ENCODE peak calls at places on chromosome 10, in ten cellular contexts. Q, C, V, A, X, G, D, B, N and Y are unnamed samples.

GRCh38 chr10:85602713-85603112 is 763.9 kb downstream of the GRID1 start:
- DNase-seq in Q (no peak), C (no peak), V (no peak), A (no peak), X (no peak), G (no peak), D (no peak), B (no peak), N (no peak), Y (no peak)

GRCh38 chr10:34010891-34011290 is 676.4 kb upstream of the NRP1 start:
- DNase-seq in Q (peak; percentile 3), C (no peak), V (no peak), A (no peak), X (no peak), G (no peak), D (peak; percentile 13), B (no peak), N (no peak), Y (no peak)

GRCh38 chr10:59175538-59176240 is 754 bp upstream of the PHYHIPL start:
- DNase-seq in Q (no peak), C (no peak), V (no peak), A (no peak), X (no peak), G (no peak), D (peak; percentile 8), B (no peak), N (peak; percentile 24), Y (peak; percentile 10)

GRCh38 chr10:78664929-78665525 is 403.7 kb upstream of the ZMIZ1 start:
- DNase-seq in Q (peak; percentile 55), C (peak; percentile 34), V (no peak), A (no peak), X (peak; percentile 48), G (no peak), D (peak; percentile 50), B (no peak), N (no peak), Y (no peak)

GRCh38 chr10:37992083-37992482 is 15.6 kb upstream of the ZNF25 start:
- DNase-seq in Q (no peak), C (no peak), V (no peak), A (no peak), X (no peak), G (no peak), D (no peak), B (no peak), N (no peak), Y (no peak)

GRCh38 chr10:112184052-112184371 is 447 bp upstream of the GPAM start:
- DNase-seq in Q (no peak), C (no peak), V (no peak), A (no peak), X (no peak), G (no peak), D (no peak), B (no peak), N (no peak), Y (no peak)

GRCh38 chr10:100812978-100813377 is 67.6 kb downstream of the PAX2 start:
- DNase-seq in Q (no peak), C (peak; percentile 18), V (no peak), A (no peak), X (no peak), G (peak; percentile 43), D (no peak), B (no peak), N (no peak), Y (no peak)

GRCh38 chr10:109275970-109276369 is 647.3 kb downstream of the XPNPEP1 start:
- DNase-seq in Q (no peak), C (no peak), V (no peak), A (no peak), X (no peak), G (no peak), D (no peak), B (no peak), N (no peak), Y (no peak)

GRCh38 chr10:2232479-2232878 is 495.2 kb upstream of the ADARB2 start:
- DNase-seq in Q (peak; percentile 2), C (no peak), V (no peak), A (no peak), X (no peak), G (no peak), D (peak; percentile 29), B (no peak), N (no peak), Y (no peak)

GRCh38 chr10:88207121-88207546 is 343.7 kb downstream of the PTEN start:
- DNase-seq in Q (no peak), C (no peak), V (no peak), A (no peak), X (no peak), G (no peak), D (no peak), B (no peak), N (no peak), Y (no peak)

GRCh38 chr10:29465384-29465783 is 169.4 kb downstream of the SVIL start:
- DNase-seq in Q (no peak), C (no peak), V (no peak), A (no peak), X (no peak), G (no peak), D (no peak), B (peak; percentile 42), N (no peak), Y (no peak)

GRCh38 chr10:117680611-117681010 is 138.1 kb downstream of the EMX2 start:
- DNase-seq in Q (no peak), C (no peak), V (no peak), A (no peak), X (no peak), G (no peak), D (no peak), B (no peak), N (no peak), Y (no peak)

GRCh38 chr10:117684211-117684610 is 141.7 kb downstream of the EMX2 start:
- DNase-seq in Q (no peak), C (no peak), V (no peak), A (no peak), X (no peak), G (no peak), D (no peak), B (no peak), N (no peak), Y (no peak)

GRCh38 chr10:117684673-117685211 is 142.2 kb downstream of the EMX2 start:
- DNase-seq in Q (peak; percentile 6), C (peak; percentile 53), V (no peak), A (no peak), X (no peak), G (no peak), D (peak; percentile 25), B (peak; percentile 29), N (no peak), Y (no peak)

GRCh38 chr10:117678106-117678505 is 135.6 kb downstream of the EMX2 start:
- DNase-seq in Q (no peak), C (no peak), V (no peak), A (no peak), X (no peak), G (no peak), D (no peak), B (no peak), N (no peak), Y (no peak)

DNA sequence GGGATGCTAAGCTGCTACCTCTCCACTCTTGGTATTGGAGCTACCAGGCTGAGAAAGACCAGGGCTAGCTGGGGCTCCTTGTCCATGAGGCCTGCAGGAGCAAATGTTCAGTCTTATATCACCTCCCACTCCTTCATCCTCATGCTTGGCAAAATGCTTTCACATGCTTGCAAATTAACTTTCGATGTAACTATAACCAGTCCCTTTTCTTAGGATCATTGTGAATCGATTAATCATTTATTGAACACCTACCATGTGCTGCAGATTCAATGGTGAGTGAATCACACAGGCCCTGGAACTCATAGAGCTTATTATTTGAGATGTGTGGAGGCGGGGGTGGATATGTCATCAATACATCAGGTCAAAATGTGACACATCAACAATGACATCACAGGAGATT is 138.6 kb downstream of the EMX2 start:
- DNase-seq in Q (no peak), C (no peak), V (no peak), A (no peak), X (no peak), G (no peak), D (no peak), B (no peak), N (no peak), Y (no peak)
- TF ChIP-seq CTCF in Q (no peak), C (no peak), V (no peak), A (no peak), X (no peak), G (no peak), D (no peak), B (no peak), N (no peak), Y (no peak)

DNA sequence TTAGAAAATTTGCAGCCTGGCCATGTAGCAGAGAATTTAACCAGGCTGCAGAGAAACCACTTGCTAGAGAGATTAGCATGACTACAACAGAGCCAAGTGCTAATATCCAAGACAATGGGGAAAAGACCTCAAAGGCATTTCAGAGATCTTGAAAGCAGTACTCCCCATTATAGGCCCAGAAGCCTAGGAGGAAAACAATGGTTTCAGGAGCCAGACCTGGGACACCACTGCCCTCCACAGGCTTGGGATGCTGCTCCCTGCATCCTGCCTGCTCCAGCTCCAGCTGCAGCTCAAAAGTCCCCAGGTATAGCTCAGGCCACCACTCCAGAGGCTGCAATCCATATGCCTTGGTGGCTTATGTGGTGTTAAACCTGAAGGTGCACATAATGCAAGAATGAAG is 101.5 kb upstream of the TMEM72 start:
- DNase-seq in Q (peak; percentile 12), C (no peak), V (no peak), A (no peak), X (no peak), G (no peak), D (peak; percentile 45), B (peak; percentile 61), N (no peak), Y (no peak)
- TF ChIP-seq CTCF in Q (peak; percentile 11), C (no peak), V (no peak), A (no peak), X (no peak), G (no peak), D (peak; percentile 31), B (no peak), N (no peak), Y (no peak)

GRCh38 chr10:127715782-127716378 is 21.1 kb upstream of the FOXI2 start:
- DNase-seq in Q (peak; percentile 47), C (no peak), V (no peak), A (no peak), X (peak; percentile 46), G (no peak), D (peak; percentile 49), B (no peak), N (no peak), Y (no peak)
- TF ChIP-seq CTCF in Q (peak; percentile 29), C (no peak), V (no peak), A (peak; percentile 59), X (peak; percentile 41), G (peak; percentile 37), D (peak; percentile 30), B (no peak), N (no peak), Y (peak; percentile 71)

GRCh38 chr10:19892677-19893076 is 76.4 kb downstream of the PLXDC2 start:
- DNase-seq in Q (no peak), C (no peak), V (no peak), A (no peak), X (no peak), G (no peak), D (no peak), B (no peak), N (no peak), Y (no peak)

GRCh38 chr10:19891429-19891828 is 75.2 kb downstream of the PLXDC2 start:
- DNase-seq in Q (no peak), C (no peak), V (no peak), A (no peak), X (no peak), G (no peak), D (no peak), B (no peak), N (no peak), Y (no peak)

GRCh38 chr10:19888061-19888660 is 71.9 kb downstream of the PLXDC2 start:
- DNase-seq in Q (no peak), C (no peak), V (no peak), A (no peak), X (no peak), G (no peak), D (no peak), B (no peak), N (no peak), Y (no peak)

GRCh38 chr10:19889279-19889678 is 73.0 kb downstream of the PLXDC2 start:
- DNase-seq in Q (no peak), C (no peak), V (no peak), A (no peak), X (no peak), G (no peak), D (no peak), B (no peak), N (no peak), Y (no peak)
- TF ChIP-seq CTCF in Q (no peak), C (no peak), V (no peak), A (no peak), X (no peak), G (no peak), D (no peak), B (no peak), N (no peak), Y (no peak)